ENCODE peak calls at places on chromosome 22, in four cellular contexts. Z, V, S and P are unnamed samples.
A peak's percentile ranks its signal among the peaks of the same experiment; 100 is the strongest.

GRCh38 chr22:37018815-37019308 is 385 bp downstream of the TST start:
- DNase-seq in V (peak; percentile 83), Z (peak; percentile 48), S (no peak), P (peak; percentile 77)

GRCh38 chr22:46746192-46746591 is 8.1 kb upstream of the CERK start:
- DNase-seq in V (no peak), Z (no peak), S (no peak), P (no peak)

GRCh38 chr22:24532075-24532474 is 22.9 kb downstream of the GUCD1 start:
- DNase-seq in Z (no peak), V (no peak), S (no peak), P (no peak)

GRCh38 chr22:25822344-25822743 is 80.4 kb downstream of the MYO18B start:
- DNase-seq in S (no peak), V (no peak), Z (no peak), P (no peak)

GRCh38 chr22:36577019-36577418 is 48.1 kb upstream of the EIF3D start:
- DNase-seq in V (no peak), S (no peak), Z (no peak), P (no peak)

GRCh38 chr22:27331526-27332281 is 469.9 kb downstream of the MN1 start:
- DNase-seq in V (peak; percentile 81), Z (peak; percentile 68), S (no peak), P (peak; percentile 55)

GRCh38 chr22:28710112-28710888 is 30.7 kb upstream of the TTC28 start:
- DNase-seq in S (no peak), Z (no peak), V (no peak), P (no peak)

GRCh38 chr22:24190566-24191208 is 9.4 kb downstream of the SUSD2 start:
- DNase-seq in Z (peak; percentile 7), S (no peak), V (no peak), P (no peak)

GRCh38 chr22:48850658-48851287 is 976.9 kb downstream of the BRD1 start:
- DNase-seq in V (no peak), S (no peak), Z (no peak), P (no peak)

GRCh38 chr22:41223535-41223934 is 17.2 kb downstream of the CHADL start:
- DNase-seq in S (no peak), Z (no peak), V (no peak), P (no peak)

GRCh38 chr22:42651134-42651533 is 1.9 kb upstream of the CYB5R3 start:
- DNase-seq in S (no peak), Z (no peak), V (no peak), P (no peak)

GRCh38 chr22:49724893-49725489 is 102.7 kb downstream of the BRD1 start:
- DNase-seq in S (peak; percentile 82), V (no peak), Z (peak; percentile 74), P (peak; percentile 89)

GRCh38 chr22:41915035-41915782 is at the start of gene SHISA8:
- DNase-seq in V (no peak), Z (peak; percentile 60), S (peak; percentile 77), P (peak; percentile 74)

GRCh38 chr22:26770624-26771023 is 113.2 kb downstream of the MIAT start:
- DNase-seq in Z (no peak), S (no peak), V (no peak), P (no peak)

GRCh38 chr22:25210831-25211230 is 8.6 kb upstream of the CRYBB2 start:
- DNase-seq in Z (no peak), S (no peak), V (no peak), P (no peak)

GRCh38 chr22:45686842-45687241 is 15.2 kb downstream of the ATXN10 start:
- DNase-seq in S (no peak), Z (no peak), V (no peak), P (no peak)

GRCh38 chr22:40036591-40037225 is 42.0 kb downstream of the FAM83F start:
- DNase-seq in Z (peak; percentile 77), V (peak; percentile 73), S (peak; percentile 72), P (peak; percentile 73)

GRCh38 chr22:44928064-44928463 is 81.7 kb downstream of the PHF21B start:
- DNase-seq in S (no peak), V (no peak), Z (no peak), P (no peak)

GRCh38 chr22:41966607-41967240 is 2.5 kb upstream of the SEPTIN3 start:
- DNase-seq in S (peak; percentile 63), V (no peak), Z (peak; percentile 70), P (no peak)

GRCh38 chr22:39254789-39255298 is 10.1 kb upstream of the PDGFB start:
- DNase-seq in S (peak; percentile 90), Z (no peak), V (no peak), P (no peak)

GRCh38 chr22:39080993-39081513 is 4.0 kb downstream of the APOBEC3G start:
- DNase-seq in Z (no peak), V (no peak), S (no peak), P (no peak)

GRCh38 chr22:49014227-49015201 is 813.2 kb downstream of the BRD1 start:
- DNase-seq in Z (no peak), V (peak; percentile 69), S (no peak), P (no peak)

GRCh38 chr22:44887941-44888366 is 121.9 kb downstream of the PHF21B start:
- DNase-seq in Z (no peak), S (no peak), V (peak; percentile 52), P (no peak)

GRCh38 chr22:38353142-38353629 is 36.0 kb upstream of the CSNK1E start:
- DNase-seq in V (no peak), S (peak; percentile 88), Z (peak; percentile 73), P (peak; percentile 80)

GRCh38 chr22:39428597-39429071 is 28.2 kb upstream of the MGAT3 start:
- DNase-seq in V (no peak), S (no peak), Z (no peak), P (peak; percentile 55)

GRCh38 chr22:35352214-35353111 is 28.4 kb upstream of the HMOX1 start:
- DNase-seq in Z (no peak), S (peak; percentile 59), V (peak; percentile 87), P (peak; percentile 39)
- TF ChIP-seq CTCF in Z (peak; percentile 53), S (peak; percentile 44), V (no peak), P (peak; percentile 21)

GRCh38 chr22:20216863-20217499 is 51.1 kb downstream of the RTN4R start:
- DNase-seq in V (no peak), Z (no peak), S (no peak), P (no peak)

GRCh38 chr22:20217563-20217962 is 50.6 kb downstream of the RTN4R start:
- DNase-seq in S (no peak), V (no peak), Z (no peak), P (no peak)

GRCh38 chr22:20213833-20214708 is 54.0 kb downstream of the RTN4R start:
- DNase-seq in Z (no peak), V (no peak), S (no peak), P (no peak)

GRCh38 chr22:20214853-20215252 is 53.3 kb downstream of the RTN4R start:
- DNase-seq in Z (no peak), S (no peak), V (no peak), P (no peak)

DNA sequence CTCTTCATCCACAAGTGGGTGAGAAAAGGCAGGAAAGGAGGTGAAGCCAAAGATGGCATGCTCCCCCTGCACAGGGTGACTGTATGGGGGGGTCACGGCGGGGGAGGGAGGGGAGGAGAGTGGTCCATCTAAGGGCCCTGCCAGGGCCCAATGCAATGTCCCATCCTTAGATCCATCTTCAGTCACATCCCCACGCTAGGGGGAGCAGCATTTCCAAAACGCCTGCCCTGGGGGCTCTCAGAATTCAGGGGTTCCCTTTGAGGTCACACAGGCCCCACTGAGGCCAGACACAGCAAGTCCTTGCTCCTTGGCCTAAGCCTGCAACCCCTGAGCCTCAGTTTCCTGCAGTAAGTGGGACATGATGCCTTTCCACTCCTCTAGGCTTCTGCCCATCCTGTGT is 52.4 kb downstream of the RTN4R start:
- DNase-seq in S (no peak), V (no peak), Z (no peak), P (no peak)
- TF ChIP-seq CTCF in S (peak; percentile 12), V (no peak), Z (no peak), P (no peak)

DNA sequence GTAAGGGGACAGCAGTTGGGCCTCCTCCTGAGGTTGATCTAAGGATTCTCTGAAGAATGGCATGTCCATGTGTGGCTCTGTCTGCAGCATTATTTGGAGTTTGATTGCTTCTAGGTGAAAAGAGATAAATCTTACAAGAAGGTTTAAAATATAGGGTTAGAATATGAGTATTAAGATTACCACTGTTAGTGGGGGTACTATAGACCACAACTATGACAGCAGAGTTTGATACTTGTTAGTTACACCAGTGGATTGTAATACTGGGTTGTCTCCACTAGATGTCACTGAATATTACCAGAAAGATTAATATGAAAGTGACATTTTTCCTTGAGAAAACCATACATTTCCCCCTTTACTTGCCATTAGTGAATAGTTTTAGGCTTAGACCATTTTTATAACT is 47.9 kb downstream of the ZNF280B start:
- DNase-seq in Z (no peak), V (no peak), S (no peak), P (no peak)
- TF ChIP-seq CTCF in Z (peak; percentile 54), V (no peak), S (peak; percentile 27), P (peak; percentile 52)

DNA sequence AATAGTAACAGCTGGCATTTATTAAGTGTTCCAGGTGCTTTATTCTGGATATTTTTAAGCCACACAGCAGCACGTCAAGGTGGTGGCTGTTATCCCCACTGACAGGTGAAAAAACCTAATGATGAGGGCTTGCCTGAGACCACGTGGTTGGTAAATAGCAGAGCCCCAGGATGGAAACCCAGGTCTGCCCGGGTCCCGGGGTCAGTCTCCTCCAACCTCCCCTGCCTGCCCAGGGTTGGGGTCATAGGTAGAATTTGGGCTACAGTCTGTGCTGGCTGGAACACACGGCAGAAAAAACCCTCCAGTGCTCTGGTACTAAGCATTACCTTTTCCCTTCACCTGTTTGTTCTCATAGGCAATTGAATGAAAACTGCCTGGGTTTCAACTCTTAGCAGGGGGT is 57.9 kb downstream of the EFCAB6 start:
- DNase-seq in V (no peak), Z (no peak), S (no peak), P (no peak)
- TF ChIP-seq CTCF in V (no peak), Z (no peak), S (no peak), P (no peak)

GRCh38 chr22:30694638-30695350 is at the start of gene OSBP2:
- DNase-seq in Z (peak; percentile 59), V (no peak), S (peak; percentile 59), P (peak; percentile 71)
- TF ChIP-seq CTCF in Z (no peak), V (no peak), S (no peak), P (no peak)

DNA sequence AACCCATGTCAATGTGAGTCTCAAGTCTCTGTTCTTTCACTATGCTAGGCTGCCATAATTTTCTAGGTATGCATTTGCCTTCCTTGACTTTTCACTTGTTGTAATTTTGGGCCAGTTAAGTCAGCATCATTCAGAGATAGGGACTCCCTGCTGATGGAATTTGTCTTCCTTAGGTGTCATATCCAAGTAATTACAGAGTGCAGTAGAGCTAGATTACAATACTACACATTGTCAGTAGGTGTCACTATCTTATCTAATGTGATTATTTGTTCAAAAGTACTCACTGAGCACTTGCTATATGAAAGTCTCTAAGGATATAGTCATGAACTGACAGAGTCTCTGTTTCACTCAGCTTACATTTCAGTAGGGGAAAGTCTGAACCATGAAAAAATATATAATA is 25.0 kb upstream of the SYN3 start:
- DNase-seq in V (no peak), Z (no peak), S (peak; percentile 28), P (no peak)
- TF ChIP-seq CTCF in V (no peak), Z (peak; percentile 4), S (peak; percentile 8), P (peak; percentile 4)